ENCODE peak calls at places on chromosomes 5 and 9, in six cellular contexts. D is lower leg skin; Z is choroid plexus epithelial cell; F is CD4-positive, alpha-beta T cell; W is SK-N-SH; X is mesothelial cell of epicardium. N is an unnamed sample.

GRCh38 chr9:93576296-93577044 is at the start of gene PHF2:
- DNase-seq in Z (no peak), X (no peak), F (peak), W (peak), D (no peak), N (peak)

GRCh38 chr5:143714629-143715028 is 97.3 kb upstream of the HMHB1 start:
- DNase-seq in F (no peak), Z (no peak), X (no peak), D (no peak), W (no peak), N (no peak)

GRCh38 chr5:31531543-31531887 is 378 bp downstream of the DROSHA start:
- DNase-seq in F (no peak), X (peak), D (no peak), Z (peak), W (peak), N (no peak)

GRCh38 chr9:6924149-6924548 is 166.4 kb downstream of the KDM4C start:
- DNase-seq in D (no peak), W (no peak), X (no peak), F (no peak), Z (no peak), N (no peak)

GRCh38 chr5:96582343-96582742 is 79.8 kb upstream of the CAST start:
- DNase-seq in X (no peak), F (no peak), Z (no peak), W (peak), D (no peak), N (no peak)

GRCh38 chr5:149618581-149619248 is 37.4 kb downstream of the ARHGEF37 start:
- DNase-seq in W (peak), Z (peak), X (no peak), F (no peak), D (no peak), N (no peak)

GRCh38 chr5:1948663-1949191 is 66.0 kb upstream of the IRX4 start:
- DNase-seq in W (no peak), F (no peak), Z (no peak), X (no peak), D (peak), N (no peak)

GRCh38 chr9:130282000-130282700 is 16.6 kb downstream of the HMCN2 start:
- DNase-seq in Z (no peak), D (no peak), F (no peak), W (no peak), X (no peak), N (no peak)

GRCh38 chr9:134243778-134244467 is 79.6 kb upstream of the RNU6ATAC start:
- DNase-seq in F (peak), W (no peak), X (no peak), D (peak), Z (peak), N (no peak)

GRCh38 chr5:133245191-133246052 is 193.6 kb downstream of the HSPA4 start:
- DNase-seq in W (no peak), X (no peak), F (no peak), Z (peak), D (peak), N (no peak)

GRCh38 chr5:9239626-9240025 is 306.2 kb downstream of the SEMA5A start:
- DNase-seq in W (no peak), D (no peak), F (no peak), Z (peak), X (no peak), N (no peak)

GRCh38 chr5:84885479-84886258 is 501.0 kb upstream of the EDIL3 start:
- DNase-seq in F (no peak), D (no peak), X (no peak), W (no peak), Z (peak), N (no peak)

GRCh38 chr5:118009761-118010297 is 978.5 kb downstream of the DTWD2 start:
- DNase-seq in F (no peak), D (no peak), Z (no peak), W (no peak), X (no peak), N (no peak)

GRCh38 chr5:40356248-40356647 is 323.5 kb upstream of the PTGER4 start:
- DNase-seq in W (no peak), X (no peak), D (no peak), F (no peak), Z (peak), N (no peak)

GRCh38 chr9:110255064-110255416 is 1.3 kb downstream of the TXN start:
- DNase-seq in X (peak), Z (no peak), F (no peak), W (peak), D (no peak), N (no peak)

GRCh38 chr9:130027533-130028370 is 15.2 kb downstream of the FNBP1 start:
- DNase-seq in Z (no peak), D (no peak), F (no peak), X (no peak), W (no peak), N (no peak)

GRCh38 chr5:113806250-113806649 is 292.8 kb downstream of the YTHDC2 start:
- DNase-seq in D (no peak), F (no peak), Z (peak), W (no peak), X (no peak), N (no peak)

GRCh38 chr5:36877667-36878420 is 1.3 kb downstream of the NIPBL start:
- DNase-seq in D (no peak), X (no peak), W (peak), F (no peak), Z (peak), N (no peak)

GRCh38 chr5:16593630-16594029 is 23.2 kb downstream of the RETREG1 start:
- DNase-seq in D (no peak), F (no peak), W (no peak), X (no peak), Z (peak), N (no peak)

GRCh38 chr5:88736494-88736893 is 146.5 kb downstream of the MEF2C start:
- DNase-seq in X (no peak), W (no peak), Z (no peak), D (no peak), F (no peak), N (no peak)

GRCh38 chr5:95731571-95732554 is 727 bp downstream of the RHOBTB3 start:
- DNase-seq in X (peak), D (peak), F (peak), Z (peak), W (peak), N (peak)

GRCh38 chr5:76874088-76874581 is 24.3 kb downstream of the S100Z start:
- DNase-seq in W (no peak), F (no peak), X (no peak), D (no peak), Z (no peak), N (no peak)

GRCh38 chr5:38871790-38872551 is 26.2 kb downstream of the OSMR start:
- DNase-seq in X (no peak), F (no peak), W (no peak), D (no peak), Z (peak), N (no peak)

GRCh38 chr5:10248378-10249260 is 1.1 kb downstream of the ATPSCKMT start:
- DNase-seq in X (no peak), D (no peak), Z (no peak), W (no peak), F (no peak), N (no peak)

GRCh38 chr9:135093111-135093510 is 5.6 kb downstream of the OLFM1 start:
- DNase-seq in Z (no peak), W (no peak), D (no peak), X (no peak), F (no peak), N (no peak)

GRCh38 chr9:34611811-34612787 is at the start of gene RPP25L:
- DNase-seq in X (peak), Z (peak), D (peak), F (peak), W (peak), N (peak)

DNA sequence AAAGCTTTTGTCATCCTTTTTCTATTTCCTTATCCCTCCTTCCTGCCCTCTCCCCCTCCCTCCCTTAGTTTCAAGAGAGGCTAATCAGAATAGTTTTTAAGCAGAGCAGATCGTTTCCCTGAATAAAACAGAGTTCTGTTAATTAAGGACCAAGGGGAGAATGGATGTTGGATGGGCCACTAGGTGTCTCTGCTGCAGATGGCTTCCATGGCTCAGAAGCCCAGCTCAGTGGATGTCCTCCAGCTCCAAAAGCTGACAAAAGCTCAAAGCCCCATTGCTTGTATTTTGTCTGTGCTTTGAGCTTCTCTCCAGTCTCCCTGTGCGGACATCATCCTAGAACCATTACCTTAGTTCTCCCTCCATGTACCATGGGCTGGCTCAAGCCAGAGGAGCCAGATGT is 21.0 kb upstream of the NPR3 start:
- DNase-seq in W (no peak), F (no peak), D (no peak), Z (peak), X (no peak), N (no peak)
- TF ChIP-seq CTCF in W (peak), F (no peak), D (no peak), Z (peak), X (no peak), N (no peak)

DNA sequence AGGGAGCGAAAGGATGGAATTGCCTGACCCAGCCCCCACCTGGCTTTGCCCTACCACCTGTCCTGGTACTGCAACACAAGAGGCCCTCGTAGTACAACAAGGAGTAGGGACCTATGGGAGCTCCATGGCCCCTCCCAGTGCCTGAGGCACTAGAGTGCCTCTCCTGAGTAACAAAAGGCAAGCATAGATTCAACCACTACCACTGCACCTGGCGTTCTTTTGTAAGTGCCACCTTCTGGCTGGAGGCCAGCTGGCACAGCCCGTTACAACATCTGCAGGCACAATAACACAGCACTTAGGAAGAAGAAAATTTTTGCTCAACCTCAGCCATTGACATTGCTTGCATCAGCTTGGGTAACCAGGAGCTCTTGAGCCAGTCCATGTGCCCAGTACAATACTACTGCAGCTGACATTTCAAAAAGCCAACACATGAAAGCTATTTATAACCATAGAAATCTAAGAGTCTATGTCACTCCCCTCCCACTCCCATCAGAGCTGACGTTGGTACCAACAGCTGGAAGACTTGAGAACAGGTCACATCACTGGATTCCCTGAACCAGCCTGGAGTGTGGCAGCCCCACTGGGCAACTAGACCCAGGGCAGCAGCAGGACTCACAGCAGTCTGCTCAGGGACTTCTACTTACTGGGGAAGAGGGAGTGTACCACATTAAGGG is 17.7 kb upstream of the FAM174A start:
- DNase-seq in Z (no peak), F (no peak), D (peak), W (no peak), X (no peak), N (no peak)
- TF ChIP-seq CTCF in Z (no peak), F (no peak), D (no peak), W (no peak), X (no peak), N (no peak)

GRCh38 chr5:179907570-179908324 is at the start of gene TBC1D9B:
- DNase-seq in F (peak), D (peak), X (peak), W (peak), Z (peak), N (peak)
- TF ChIP-seq CTCF in F (peak), D (no peak), X (peak), W (peak), Z (no peak), N (peak)

GRCh38 chr5:135177591-135177990 is 143.6 kb upstream of the PITX1 start:
- DNase-seq in D (no peak), F (no peak), W (no peak), Z (no peak), X (no peak), N (no peak)

GRCh38 chr5:135172718-135173117 is 138.7 kb upstream of the PITX1 start:
- DNase-seq in W (no peak), Z (no peak), D (no peak), X (no peak), F (no peak), N (no peak)

GRCh38 chr5:135176991-135177390 is 143.0 kb upstream of the PITX1 start:
- DNase-seq in F (no peak), W (no peak), Z (no peak), X (no peak), D (no peak), N (no peak)

GRCh38 chr5:135173662-135174290 is 139.7 kb upstream of the PITX1 start:
- DNase-seq in X (no peak), F (no peak), D (no peak), W (no peak), Z (no peak), N (no peak)

GRCh38 chr5:135174315-135175096 is 140.5 kb upstream of the PITX1 start:
- DNase-seq in D (no peak), W (no peak), X (no peak), F (no peak), Z (no peak), N (no peak)
- TF ChIP-seq CTCF in D (no peak), W (peak), X (no peak), F (no peak), Z (peak), N (no peak)

DNA sequence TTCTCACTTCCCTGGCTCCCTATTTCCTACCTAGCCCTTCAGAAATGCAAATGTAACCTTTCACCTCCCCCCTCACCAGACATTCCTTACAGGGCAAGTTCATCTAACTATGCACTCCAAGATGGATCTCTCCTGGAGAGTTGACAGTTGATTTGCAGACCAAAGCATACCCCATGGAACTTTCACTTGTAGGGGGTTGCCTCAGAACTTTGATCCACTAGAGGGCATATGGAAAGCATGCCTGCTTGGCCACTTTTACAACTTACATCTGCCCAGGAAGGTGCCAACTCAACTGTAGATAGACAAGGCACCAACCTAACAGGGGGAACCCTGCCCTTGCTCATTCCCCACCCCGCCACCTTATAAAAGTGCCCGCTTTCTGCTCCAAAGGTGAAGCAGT is 187.8 kb downstream of the NXNL2 start:
- DNase-seq in D (no peak), F (no peak), X (no peak), Z (peak), W (no peak), N (no peak)
- TF ChIP-seq CTCF in D (no peak), F (peak), X (no peak), Z (peak), W (peak), N (no peak)

GRCh38 chr5:124207118-124207517 is 539.3 kb downstream of the ZNF608 start:
- DNase-seq in W (no peak), D (no peak), X (no peak), Z (no peak), F (no peak), N (no peak)
- TF ChIP-seq CTCF in W (no peak), D (no peak), X (no peak), Z (no peak), F (no peak), N (no peak)

GRCh38 chr5:173075970-173076369 is 19.8 kb downstream of the CREBRF start:
- DNase-seq in Z (no peak), D (no peak), F (no peak), W (no peak), X (no peak), N (no peak)

GRCh38 chr5:173069661-173070060 is 13.5 kb downstream of the CREBRF start:
- DNase-seq in D (no peak), F (no peak), Z (peak), W (no peak), X (no peak), N (no peak)

GRCh38 chr5:173078878-173079277 is 22.7 kb downstream of the CREBRF start:
- DNase-seq in F (no peak), D (no peak), X (no peak), W (no peak), Z (no peak), N (no peak)

GRCh38 chr5:173075137-173075868 is 19.2 kb downstream of the CREBRF start:
- DNase-seq in W (no peak), D (no peak), F (no peak), Z (no peak), X (no peak), N (no peak)
- TF ChIP-seq CTCF in W (no peak), D (no peak), F (no peak), Z (no peak), X (no peak), N (no peak)

N was measured in natural killer cell.